ENCODE peak calls at places on chromosomes 6 and 20, in nine cellular contexts. F, T, E, I, P, M, X, H and K are unnamed samples.
A peak's percentile ranks its signal among the peaks of the same experiment; 100 is the strongest.

GRCh38 chr6:111658445-111659154 is 52.9 kb upstream of the TRAF3IP2 start:
- DNase-seq in F (no peak), T (no peak), E (peak; percentile 59), I (peak; percentile 86), P (no peak), M (peak; percentile 45), X (no peak), H (no peak), K (peak; percentile 29)

GRCh38 chr6:124487778-124488431 is 474.3 kb upstream of the RNF217 start:
- DNase-seq in F (no peak), T (no peak), E (peak; percentile 82), I (no peak), P (no peak), M (peak; percentile 69), X (no peak), H (no peak), K (no peak)

GRCh38 chr20:34062651-34063482 is 49.2 kb downstream of the EIF2S2 start:
- DNase-seq in F (no peak), T (no peak), E (peak; percentile 77), I (peak; percentile 64), P (no peak), M (peak; percentile 79), X (no peak), H (no peak), K (peak; percentile 48)

GRCh38 chr6:46306429-46306828 is 135.6 kb upstream of the ENPP5 start:
- DNase-seq in F (no peak), T (no peak), E (no peak), I (no peak), P (no peak), M (no peak), X (no peak), H (no peak), K (no peak)

GRCh38 chr20:40562031-40562430 is 127.0 kb downstream of the MAFB start:
- DNase-seq in F (no peak), T (no peak), E (peak; percentile 39), I (no peak), P (no peak), M (peak; percentile 54), X (no peak), H (no peak), K (peak; percentile 58)

GRCh38 chr6:147108256-147108910 is 95.8 kb upstream of the STXBP5 start:
- DNase-seq in F (no peak), T (no peak), E (no peak), I (no peak), P (no peak), M (no peak), X (no peak), H (no peak), K (no peak)

GRCh38 chr6:45970326-45970725 is 45.3 kb downstream of the CLIC5 start:
- DNase-seq in F (no peak), T (no peak), E (no peak), I (no peak), P (no peak), M (no peak), X (no peak), H (no peak), K (no peak)

GRCh38 chr20:35991142-35991771 is 22.9 kb downstream of the CNBD2 start:
- DNase-seq in F (no peak), T (no peak), E (peak; percentile 43), I (peak; percentile 51), P (no peak), M (peak; percentile 52), X (no peak), H (no peak), K (peak; percentile 65)

GRCh38 chr6:43924222-43924702 is 154.3 kb downstream of the VEGFA start:
- DNase-seq in F (peak; percentile 78), T (peak; percentile 22), E (no peak), I (no peak), P (peak; percentile 78), M (no peak), X (no peak), H (no peak), K (no peak)

GRCh38 chr6:29737707-29738630 is 14.7 kb downstream of the HLA-F start:
- DNase-seq in F (peak; percentile 85), T (peak; percentile 52), E (peak; percentile 71), I (peak; percentile 77), P (peak; percentile 73), M (peak; percentile 86), X (no peak), H (no peak), K (peak; percentile 77)

GRCh38 chr20:25246182-25246943 is 1.5 kb upstream of the PYGB start:
- DNase-seq in F (no peak), T (no peak), E (no peak), I (no peak), P (no peak), M (no peak), X (no peak), H (no peak), K (no peak)

GRCh38 chr20:39268566-39268965 is 306.4 kb downstream of the DHX35 start:
- DNase-seq in F (no peak), T (no peak), E (no peak), I (no peak), P (no peak), M (no peak), X (no peak), H (no peak), K (no peak)

GRCh38 chr6:109897025-109897424 is 81.1 kb upstream of the GPR6 start:
- DNase-seq in F (no peak), T (no peak), E (no peak), I (no peak), P (no peak), M (no peak), X (no peak), H (no peak), K (no peak)

GRCh38 chr6:167507376-167507961 is 182.6 kb downstream of the TTLL2 start:
- DNase-seq in F (no peak), T (no peak), E (no peak), I (no peak), P (no peak), M (no peak), X (no peak), H (no peak), K (no peak)

GRCh38 chr6:53112871-53113270 is 35.8 kb downstream of the GCM1 start:
- DNase-seq in F (no peak), T (no peak), E (peak; percentile 83), I (no peak), P (no peak), M (peak; percentile 66), X (no peak), H (no peak), K (no peak)

GRCh38 chr6:158765509-158766068 is 53.6 kb downstream of the EZR start:
- DNase-seq in F (no peak), T (no peak), E (no peak), I (no peak), P (no peak), M (no peak), X (no peak), H (no peak), K (no peak)

GRCh38 chr20:49674383-49675352 is 39.0 kb downstream of the B4GALT5 start:
- DNase-seq in F (no peak), T (no peak), E (peak; percentile 56), I (peak; percentile 82), P (no peak), M (peak; percentile 59), X (no peak), H (no peak), K (peak; percentile 74)

GRCh38 chr6:131854803-131855202 is 47.0 kb downstream of the ENPP1 start:
- DNase-seq in F (no peak), T (no peak), E (no peak), I (no peak), P (no peak), M (no peak), X (no peak), H (no peak), K (no peak)

GRCh38 chr20:33130553-33130952 is 37.4 kb upstream of the BPIFA2 start:
- DNase-seq in F (no peak), T (no peak), E (peak; percentile 97), I (peak; percentile 40), P (no peak), M (peak; percentile 68), X (no peak), H (no peak), K (peak; percentile 74)

GRCh38 chr6:7909323-7910276 is 988 bp downstream of the TXNDC5 start:
- DNase-seq in F (peak; percentile 82), T (no peak), E (no peak), I (peak; percentile 26), P (peak; percentile 67), M (peak; percentile 44), X (peak; percentile 30), H (no peak), K (peak; percentile 61)

GRCh38 chr6:156703719-156704118 is 73.5 kb upstream of the ARID1B start:
- DNase-seq in F (no peak), T (no peak), E (no peak), I (no peak), P (no peak), M (no peak), X (no peak), H (no peak), K (no peak)

GRCh38 chr6:132961122-132961521 is 146.8 kb downstream of the RPS12 start:
- DNase-seq in F (no peak), T (no peak), E (peak; percentile 87), I (peak; percentile 49), P (no peak), M (peak; percentile 73), X (no peak), H (no peak), K (peak; percentile 13)

GRCh38 chr6:125953502-125953875 is 3.1 kb upstream of the HINT3 start:
- DNase-seq in F (no peak), T (no peak), E (no peak), I (no peak), P (no peak), M (peak; percentile 73), X (no peak), H (no peak), K (no peak)

GRCh38 chr6:91166271-91166670 is 579.4 kb upstream of the MAP3K7 start:
- DNase-seq in F (no peak), T (no peak), E (peak; percentile 46), I (no peak), P (no peak), M (peak; percentile 28), X (no peak), H (no peak), K (no peak)